ENCODE peak calls at places on chromosomes 1 and 21, in seven cellular contexts. L, C, Z, S, V, D and E are unnamed samples. For H3K4me1, the result is how much of the 10 kb centered on the place peaks cover.

GRCh38 chr1:31626451-31627202 is 9.1 kb downstream of the HCRTR1 start:
- DNase-seq in L (peak), C (peak), Z (peak), S (peak), V (no peak), D (no peak), E (no peak)

GRCh38 chr1:182549346-182549745 is 39.7 kb downstream of the RNASEL start:
- DNase-seq in L (no peak), C (no peak), Z (no peak), S (no peak), V (no peak), D (no peak), E (no peak)

GRCh38 chr21:46037338-46038325 is 56.1 kb downstream of the COL6A1 start:
- DNase-seq in L (no peak), C (no peak), Z (no peak), S (no peak), V (no peak), D (no peak), E (no peak)

GRCh38 chr1:47725732-47726495 is 271.3 kb downstream of the TRABD2B start:
- DNase-seq in L (peak), C (peak), Z (peak), S (peak), V (peak), D (peak), E (peak)

GRCh38 chr1:108009603-108010195 is 44.7 kb upstream of the VAV3 start:
- DNase-seq in L (no peak), C (peak), Z (no peak), S (peak), V (no peak), D (no peak), E (no peak)

GRCh38 chr1:230744382-230744781 is 2.8 kb upstream of the CAPN9 start:
- DNase-seq in L (no peak), C (no peak), Z (no peak), S (peak), V (no peak), D (no peak), E (no peak)

GRCh38 chr1:156508955-156509234 is 8.3 kb upstream of the MEF2D start:
- DNase-seq in L (no peak), C (no peak), Z (no peak), S (no peak), V (no peak), D (no peak), E (no peak)

GRCh38 chr1:30816211-30817082 is 58.9 kb upstream of the LAPTM5 start:
- DNase-seq in L (peak), C (peak), Z (peak), S (peak), V (no peak), D (no peak), E (no peak)

GRCh38 chr1:43232482-43232881 is 37.3 kb upstream of the TMEM125 start:
- DNase-seq in L (no peak), C (no peak), Z (no peak), S (no peak), V (no peak), D (no peak), E (no peak)

GRCh38 chr1:212635141-212635601 is 26.6 kb downstream of the ATF3 start:
- DNase-seq in L (no peak), C (no peak), Z (peak), S (peak), V (no peak), D (no peak), E (peak)

GRCh38 chr1:41313661-41314131 is 47.5 kb upstream of the FOXO6 start:
- DNase-seq in L (peak), C (no peak), Z (peak), S (no peak), V (no peak), D (no peak), E (no peak)

GRCh38 chr1:40768146-40768990 is 15.2 kb upstream of the KCNQ4 start:
- DNase-seq in L (no peak), C (no peak), Z (no peak), S (no peak), V (no peak), D (no peak), E (no peak)

GRCh38 chr1:39646232-39647081 is 7.0 kb upstream of the HEYL start:
- DNase-seq in L (peak), C (no peak), Z (peak), S (peak), V (peak), D (no peak), E (peak)

GRCh38 chr21:46286668-46286982 is 483 bp downstream of the YBEY start:
- DNase-seq in L (no peak), C (no peak), Z (no peak), S (no peak), V (no peak), D (no peak), E (no peak)

GRCh38 chr21:36751383-36751782 is 52.5 kb downstream of the SIM2 start:
- DNase-seq in L (no peak), C (no peak), Z (no peak), S (no peak), V (no peak), D (no peak), E (no peak)

GRCh38 chr1:24971539-24971938 is 41.5 kb upstream of the RUNX3 start:
- DNase-seq in L (no peak), C (no peak), Z (no peak), S (no peak), V (no peak), D (peak), E (no peak)

GRCh38 chr1:227765261-227766014 is 30.2 kb downstream of the SNAP47 start:
- DNase-seq in L (no peak), C (no peak), Z (no peak), S (no peak), V (peak), D (no peak), E (no peak)

GRCh38 chr1:219529116-219529515 is 83.8 kb downstream of the ZC3H11B start:
- DNase-seq in L (no peak), C (no peak), Z (no peak), S (no peak), V (no peak), D (no peak), E (no peak)

GRCh38 chr1:68255301-68255700 is 23.0 kb upstream of the WLS start:
- DNase-seq in L (no peak), C (no peak), Z (no peak), S (no peak), V (no peak), D (no peak), E (no peak)

GRCh38 chr1:67126111-67126746 is 8.5 kb downstream of the C1orf141 start:
- DNase-seq in L (no peak), C (peak), Z (no peak), S (peak), V (no peak), D (no peak), E (no peak)

GRCh38 chr1:109728870-109729269 is 12.0 kb downstream of the GSTM3 start:
- DNase-seq in L (no peak), C (no peak), Z (no peak), S (no peak), V (no peak), D (no peak), E (no peak)

GRCh38 chr1:109726007-109726406 is 14.0 kb downstream of the GSTM5 start:
- DNase-seq in L (no peak), C (no peak), Z (no peak), S (no peak), V (no peak), D (no peak), E (no peak)

GRCh38 chr1:109724933-109725332 is 12.9 kb downstream of the GSTM5 start:
- DNase-seq in L (no peak), C (no peak), Z (no peak), S (no peak), V (no peak), D (no peak), E (no peak)

GRCh38 chr1:109725510-109725909 is 13.5 kb downstream of the GSTM5 start:
- DNase-seq in L (peak), C (no peak), Z (no peak), S (no peak), V (no peak), D (no peak), E (no peak)

GRCh38 chr1:109726728-109727127 is 14.1 kb downstream of the GSTM3 start:
- DNase-seq in L (no peak), C (no peak), Z (no peak), S (no peak), V (no peak), D (no peak), E (no peak)
- H3K4me1 ChIP-seq in L (under half), C (under half), Z (under half), S (under half), V (under half), D (under half), E (under half)

GRCh38 chr1:33031506-33031905 is 5.2 kb downstream of the AK2 start:
- DNase-seq in L (no peak), C (no peak), Z (no peak), S (no peak), V (no peak), D (no peak), E (no peak)

GRCh38 chr1:33032126-33032869 is 4.4 kb downstream of the AK2 start:
- DNase-seq in L (no peak), C (no peak), Z (no peak), S (peak), V (no peak), D (no peak), E (no peak)

GRCh38 chr1:33029209-33029608 is 7.5 kb downstream of the AK2 start:
- DNase-seq in L (no peak), C (no peak), Z (no peak), S (no peak), V (no peak), D (no peak), E (no peak)

GRCh38 chr1:33030575-33030974 is 6.1 kb downstream of the AK2 start:
- DNase-seq in L (no peak), C (no peak), Z (no peak), S (peak), V (no peak), D (no peak), E (no peak)

GRCh38 chr1:33029921-33030320 is 6.8 kb downstream of the AK2 start:
- DNase-seq in L (no peak), C (no peak), Z (no peak), S (no peak), V (no peak), D (no peak), E (no peak)
- H3K4me1 ChIP-seq in L (under half), C (under half), Z (under half), S (under half), V (under half), D (under half), E (half or more)

GRCh38 chr1:37032660-37033354 is 1.5 kb downstream of the GRIK3 start:
- DNase-seq in L (no peak), C (no peak), Z (no peak), S (no peak), V (no peak), D (no peak), E (peak)
- H3K4me1 ChIP-seq in L (under half), C (under half), Z (under half), S (under half), V (under half), D (under half), E (under half)

GRCh38 chr1:243718022-243718421 is 132.0 kb downstream of the AKT3 start:
- DNase-seq in L (no peak), C (no peak), Z (no peak), S (no peak), V (no peak), D (no peak), E (no peak)
- H3K4me1 ChIP-seq in L (under half), C (under half), Z (under half), S (under half), V (under half), D (under half), E (under half)

DNA sequence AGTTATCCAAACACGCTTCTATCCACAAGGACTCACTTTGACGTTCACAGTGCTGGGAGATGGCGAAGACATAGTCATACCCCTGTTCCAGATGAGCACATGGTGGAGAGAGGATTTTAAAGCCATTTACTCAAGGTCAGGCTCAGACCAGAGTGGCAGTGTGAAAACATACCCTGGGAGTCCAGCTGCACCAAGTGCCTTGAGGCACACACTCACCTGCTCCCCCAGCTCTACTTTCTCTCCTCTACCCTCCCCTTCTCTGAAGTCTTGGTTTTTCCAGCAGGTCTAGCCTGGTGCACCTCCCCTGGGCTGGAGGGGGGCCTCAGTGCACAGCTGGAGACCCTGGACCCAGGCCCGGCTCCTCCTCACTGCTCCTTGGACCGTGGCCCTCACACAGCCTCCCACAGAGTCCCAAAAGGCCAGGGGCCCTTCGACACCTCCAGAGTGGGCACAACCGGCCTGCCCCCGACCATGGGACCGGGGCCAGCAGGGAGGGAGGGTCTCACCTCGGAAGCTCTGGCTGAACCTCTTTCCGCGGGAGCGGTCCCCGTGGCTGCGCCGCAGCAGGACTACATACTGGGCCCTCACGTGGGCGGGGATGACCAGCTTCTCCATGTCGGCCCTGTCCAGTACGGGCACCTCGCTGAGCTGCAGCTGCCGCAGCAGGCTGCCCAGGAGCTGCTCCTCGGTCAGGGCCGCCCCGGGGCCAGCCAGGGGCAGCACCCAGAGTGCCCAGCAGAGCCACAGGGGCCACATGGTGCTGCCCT is 452 bp downstream of the LEFTY2 start:
- DNase-seq in L (peak), C (no peak), Z (no peak), S (no peak), V (no peak), D (no peak), E (no peak)
- H3K4me1 ChIP-seq in L (under half), C (under half), Z (under half), S (under half), V (under half), D (under half), E (under half)